ENCODE peak calls at places on chromosome 2, in nine cellular contexts. One of them, this sample, is unnamed.

GRCh38 chr2:118853129-118853640 is 5.7 kb upstream of the EN1 start:
- DNase-seq in IMR-90: no peak
- DNase-seq in A549: no peak
- DNase-seq in fibroblast of pulmonary artery: no peak
- DNase-seq in sigmoid colon: no peak
- DNase-seq in GM12865: no peak
- DNase-seq in WERI-Rb-1: no peak
- DNase-seq in BJ: no peak
- DNase-seq in thoracic aorta: no peak
- DNase-seq in this sample: no peak

GRCh38 chr2:63023444-63023843 is 27.2 kb upstream of the OTX1 start:
- DNase-seq in A549: peak
- DNase-seq in GM12865: peak
- DNase-seq in WERI-Rb-1: peak
- DNase-seq in sigmoid colon: no peak
- DNase-seq in IMR-90: peak
- DNase-seq in thoracic aorta: no peak
- DNase-seq in BJ: no peak
- DNase-seq in fibroblast of pulmonary artery: peak
- DNase-seq in this sample: no peak

GRCh38 chr2:11938196-11938595 is 191.8 kb downstream of the LPIN1 start:
- DNase-seq in BJ: no peak
- DNase-seq in WERI-Rb-1: no peak
- DNase-seq in GM12865: no peak
- DNase-seq in A549: no peak
- DNase-seq in fibroblast of pulmonary artery: peak
- DNase-seq in IMR-90: peak
- DNase-seq in sigmoid colon: peak
- DNase-seq in thoracic aorta: no peak
- DNase-seq in this sample: peak

GRCh38 chr2:53473236-53473635 is 294.4 kb upstream of the CHAC2 start:
- DNase-seq in A549: no peak
- DNase-seq in WERI-Rb-1: peak
- DNase-seq in sigmoid colon: no peak
- DNase-seq in IMR-90: no peak
- DNase-seq in BJ: no peak
- DNase-seq in thoracic aorta: no peak
- DNase-seq in fibroblast of pulmonary artery: peak
- DNase-seq in GM12865: peak
- DNase-seq in this sample: no peak

GRCh38 chr2:147577323-147578014 is 267.4 kb upstream of the ACVR2A start:
- DNase-seq in fibroblast of pulmonary artery: no peak
- DNase-seq in thoracic aorta: no peak
- DNase-seq in sigmoid colon: no peak
- DNase-seq in IMR-90: no peak
- DNase-seq in WERI-Rb-1: no peak
- DNase-seq in GM12865: no peak
- DNase-seq in A549: no peak
- DNase-seq in BJ: no peak
- DNase-seq in this sample: no peak

GRCh38 chr2:38748391-38748790 is 2.8 kb downstream of the SRSF7 start:
- DNase-seq in GM12865: no peak
- DNase-seq in A549: no peak
- DNase-seq in WERI-Rb-1: no peak
- DNase-seq in IMR-90: no peak
- DNase-seq in thoracic aorta: no peak
- DNase-seq in fibroblast of pulmonary artery: no peak
- DNase-seq in sigmoid colon: no peak
- DNase-seq in BJ: no peak
- DNase-seq in this sample: no peak

GRCh38 chr2:172276961-172277360 is 150.4 kb upstream of the ITGA6 start:
- DNase-seq in sigmoid colon: no peak
- DNase-seq in GM12865: no peak
- DNase-seq in thoracic aorta: no peak
- DNase-seq in A549: no peak
- DNase-seq in BJ: no peak
- DNase-seq in fibroblast of pulmonary artery: no peak
- DNase-seq in WERI-Rb-1: no peak
- DNase-seq in IMR-90: no peak
- DNase-seq in this sample: no peak

GRCh38 chr2:46097714-46098480 is 199.3 kb upstream of the EPAS1 start:
- DNase-seq in GM12865: no peak
- DNase-seq in BJ: peak
- DNase-seq in thoracic aorta: peak
- DNase-seq in WERI-Rb-1: no peak
- DNase-seq in sigmoid colon: peak
- DNase-seq in IMR-90: peak
- DNase-seq in A549: peak
- DNase-seq in fibroblast of pulmonary artery: peak
- DNase-seq in this sample: peak

GRCh38 chr2:69436594-69436936 is 670 bp downstream of the NFU1 start:
- DNase-seq in sigmoid colon: no peak
- DNase-seq in thoracic aorta: no peak
- DNase-seq in fibroblast of pulmonary artery: no peak
- DNase-seq in IMR-90: no peak
- DNase-seq in A549: no peak
- DNase-seq in WERI-Rb-1: no peak
- DNase-seq in BJ: no peak
- DNase-seq in GM12865: peak
- DNase-seq in this sample: no peak

GRCh38 chr2:149055751-149056150 is 17.3 kb downstream of the LYPD6B start:
- DNase-seq in IMR-90: no peak
- DNase-seq in A549: no peak
- DNase-seq in sigmoid colon: no peak
- DNase-seq in thoracic aorta: no peak
- DNase-seq in BJ: no peak
- DNase-seq in fibroblast of pulmonary artery: no peak
- DNase-seq in GM12865: no peak
- DNase-seq in WERI-Rb-1: no peak
- DNase-seq in this sample: no peak

GRCh38 chr2:39608212-39608575 is 57.5 kb upstream of the TMEM178A start:
- DNase-seq in fibroblast of pulmonary artery: no peak
- DNase-seq in WERI-Rb-1: no peak
- DNase-seq in sigmoid colon: no peak
- DNase-seq in GM12865: no peak
- DNase-seq in IMR-90: no peak
- DNase-seq in BJ: no peak
- DNase-seq in A549: no peak
- DNase-seq in thoracic aorta: no peak
- DNase-seq in this sample: no peak

GRCh38 chr2:6955523-6956136 is 38.4 kb downstream of the RNF144A start:
- DNase-seq in WERI-Rb-1: no peak
- DNase-seq in thoracic aorta: no peak
- DNase-seq in IMR-90: no peak
- DNase-seq in GM12865: no peak
- DNase-seq in A549: no peak
- DNase-seq in sigmoid colon: no peak
- DNase-seq in fibroblast of pulmonary artery: no peak
- DNase-seq in BJ: no peak
- DNase-seq in this sample: no peak

GRCh38 chr2:144490017-144490416 is 29.9 kb downstream of the ZEB2 start:
- DNase-seq in GM12865: peak
- DNase-seq in thoracic aorta: no peak
- DNase-seq in BJ: no peak
- DNase-seq in A549: no peak
- DNase-seq in WERI-Rb-1: no peak
- DNase-seq in fibroblast of pulmonary artery: no peak
- DNase-seq in sigmoid colon: no peak
- DNase-seq in IMR-90: no peak
- DNase-seq in this sample: no peak
- TF ChIP-seq CTCF in GM12865: no peak
- TF ChIP-seq CTCF in thoracic aorta: no peak
- TF ChIP-seq CTCF in BJ: no peak
- TF ChIP-seq CTCF in A549: no peak
- TF ChIP-seq CTCF in WERI-Rb-1: no peak
- TF ChIP-seq CTCF in fibroblast of pulmonary artery: no peak
- TF ChIP-seq CTCF in sigmoid colon: no peak
- TF ChIP-seq CTCF in IMR-90: no peak
- TF ChIP-seq CTCF in this sample: no peak

GRCh38 chr2:129170570-129170969 is 808.9 kb upstream of the RAB6C start:
- DNase-seq in GM12865: no peak
- DNase-seq in fibroblast of pulmonary artery: no peak
- DNase-seq in BJ: no peak
- DNase-seq in WERI-Rb-1: no peak
- DNase-seq in A549: no peak
- DNase-seq in sigmoid colon: no peak
- DNase-seq in IMR-90: no peak
- DNase-seq in thoracic aorta: no peak
- DNase-seq in this sample: no peak
- H3K4me3 ChIP-seq in GM12865: no peak
- H3K4me3 ChIP-seq in fibroblast of pulmonary artery: no peak
- H3K4me3 ChIP-seq in BJ: no peak
- H3K4me3 ChIP-seq in WERI-Rb-1: no peak
- H3K4me3 ChIP-seq in A549: no peak
- H3K4me3 ChIP-seq in sigmoid colon: no peak
- H3K4me3 ChIP-seq in IMR-90: no peak
- H3K4me3 ChIP-seq in thoracic aorta: no peak
- H3K4me3 ChIP-seq in this sample: no peak

GRCh38 chr2:43368483-43369385 is 142.3 kb upstream of the ZFP36L2 start:
- DNase-seq in sigmoid colon: no peak
- DNase-seq in GM12865: no peak
- DNase-seq in IMR-90: peak
- DNase-seq in WERI-Rb-1: no peak
- DNase-seq in thoracic aorta: no peak
- DNase-seq in A549: no peak
- DNase-seq in BJ: no peak
- DNase-seq in fibroblast of pulmonary artery: peak
- DNase-seq in this sample: no peak
- TF ChIP-seq CTCF in sigmoid colon: no peak
- TF ChIP-seq CTCF in GM12865: no peak
- TF ChIP-seq CTCF in IMR-90: no peak
- TF ChIP-seq CTCF in WERI-Rb-1: no peak
- TF ChIP-seq CTCF in thoracic aorta: no peak
- TF ChIP-seq CTCF in A549: no peak
- TF ChIP-seq CTCF in BJ: no peak
- TF ChIP-seq CTCF in fibroblast of pulmonary artery: no peak
- TF ChIP-seq CTCF in this sample: no peak

GRCh38 chr2:232117413-232117812 is 155.9 kb downstream of the DIS3L2 start:
- DNase-seq in fibroblast of pulmonary artery: no peak
- DNase-seq in GM12865: no peak
- DNase-seq in thoracic aorta: no peak
- DNase-seq in IMR-90: no peak
- DNase-seq in WERI-Rb-1: peak
- DNase-seq in BJ: no peak
- DNase-seq in A549: no peak
- DNase-seq in sigmoid colon: no peak
- DNase-seq in this sample: no peak

GRCh38 chr2:232111551-232111950 is 150.0 kb downstream of the DIS3L2 start:
- DNase-seq in IMR-90: no peak
- DNase-seq in sigmoid colon: no peak
- DNase-seq in WERI-Rb-1: no peak
- DNase-seq in BJ: no peak
- DNase-seq in GM12865: no peak
- DNase-seq in fibroblast of pulmonary artery: no peak
- DNase-seq in thoracic aorta: no peak
- DNase-seq in A549: no peak
- DNase-seq in this sample: no peak

GRCh38 chr2:232120911-232121310 is 159.4 kb downstream of the DIS3L2 start:
- DNase-seq in IMR-90: no peak
- DNase-seq in GM12865: no peak
- DNase-seq in sigmoid colon: no peak
- DNase-seq in fibroblast of pulmonary artery: no peak
- DNase-seq in WERI-Rb-1: no peak
- DNase-seq in A549: no peak
- DNase-seq in thoracic aorta: no peak
- DNase-seq in BJ: no peak
- DNase-seq in this sample: no peak

GRCh38 chr2:232113821-232114220 is 152.3 kb downstream of the DIS3L2 start:
- DNase-seq in WERI-Rb-1: no peak
- DNase-seq in BJ: no peak
- DNase-seq in thoracic aorta: no peak
- DNase-seq in GM12865: no peak
- DNase-seq in sigmoid colon: no peak
- DNase-seq in A549: no peak
- DNase-seq in fibroblast of pulmonary artery: no peak
- DNase-seq in IMR-90: peak
- DNase-seq in this sample: no peak

DNA sequence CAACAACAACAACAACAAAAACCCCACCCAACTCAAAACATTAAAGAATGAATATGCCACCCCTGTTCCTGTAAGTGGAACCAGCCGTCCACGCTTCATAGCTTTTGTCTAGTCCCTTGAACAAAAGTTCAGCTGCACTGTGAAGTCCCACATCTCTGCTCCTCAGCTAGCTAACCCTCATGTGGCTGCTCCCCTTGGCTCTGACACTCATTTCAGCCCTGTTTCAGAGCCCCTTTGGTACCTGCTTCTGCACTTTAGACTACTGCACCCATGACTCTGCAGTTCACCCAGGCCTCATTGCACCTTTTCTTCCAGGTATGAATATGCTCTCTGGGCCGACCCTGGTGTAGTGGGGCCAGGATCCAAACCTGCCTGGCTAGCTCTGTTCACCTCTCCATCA is 155.3 kb downstream of the DIS3L2 start:
- DNase-seq in thoracic aorta: no peak
- DNase-seq in GM12865: no peak
- DNase-seq in A549: no peak
- DNase-seq in BJ: no peak
- DNase-seq in IMR-90: no peak
- DNase-seq in sigmoid colon: no peak
- DNase-seq in WERI-Rb-1: no peak
- DNase-seq in fibroblast of pulmonary artery: no peak
- DNase-seq in this sample: no peak
- H3K4me3 ChIP-seq in thoracic aorta: no peak
- H3K4me3 ChIP-seq in GM12865: no peak
- H3K4me3 ChIP-seq in A549: no peak
- H3K4me3 ChIP-seq in BJ: no peak
- H3K4me3 ChIP-seq in IMR-90: no peak
- H3K4me3 ChIP-seq in sigmoid colon: no peak
- H3K4me3 ChIP-seq in WERI-Rb-1: no peak
- H3K4me3 ChIP-seq in fibroblast of pulmonary artery: no peak
- H3K4me3 ChIP-seq in this sample: no peak

DNA sequence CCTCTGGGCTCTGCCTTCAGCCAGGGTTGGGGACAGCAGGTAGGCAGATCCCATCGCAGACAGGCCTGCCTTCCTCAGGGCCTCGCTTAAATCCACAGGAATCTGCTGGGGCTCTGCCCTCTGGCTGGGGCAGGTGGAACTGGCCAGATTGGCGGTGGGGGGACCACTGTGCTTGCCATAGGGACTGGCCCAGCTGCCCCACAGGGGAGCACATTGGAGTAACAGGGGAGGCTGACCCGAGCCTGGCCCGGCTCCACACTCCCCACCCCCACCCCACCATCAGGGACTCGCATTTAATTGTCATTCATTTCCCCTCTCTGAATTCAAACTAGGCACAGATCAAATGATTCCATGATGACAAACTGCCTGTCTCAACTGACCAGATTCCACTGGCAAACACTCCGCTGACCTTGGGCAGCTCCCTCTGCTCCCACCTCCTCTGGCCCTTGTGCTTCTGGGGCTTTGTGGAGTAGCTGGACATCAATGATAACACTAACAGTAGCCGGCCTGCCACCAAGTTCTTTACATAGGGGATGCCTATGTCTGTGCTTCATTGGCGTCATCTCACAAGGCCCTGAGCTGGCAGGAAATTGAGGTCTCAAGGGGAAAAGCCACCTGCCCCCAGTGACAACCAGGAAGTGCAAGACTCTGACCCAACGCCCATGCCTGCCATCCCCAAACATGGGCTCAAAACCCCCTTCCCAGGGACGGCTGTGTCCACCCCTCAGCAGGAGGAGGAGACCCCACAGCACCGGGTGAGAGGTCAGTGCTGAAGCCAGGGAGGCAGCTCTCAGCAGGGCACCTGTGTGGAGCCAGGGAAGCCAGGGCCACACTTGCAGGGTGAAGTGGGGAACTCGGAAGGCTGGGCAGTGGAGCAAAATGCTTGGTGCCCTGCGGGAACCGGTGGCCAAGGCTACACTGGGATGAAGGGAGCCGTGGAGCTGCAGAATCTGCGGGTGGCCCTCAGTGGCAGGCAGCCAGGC is 2.1 kb upstream of the B3GNT7 start:
- DNase-seq in GM12865: peak
- DNase-seq in A549: no peak
- DNase-seq in thoracic aorta: no peak
- DNase-seq in fibroblast of pulmonary artery: no peak
- DNase-seq in IMR-90: no peak
- DNase-seq in WERI-Rb-1: peak
- DNase-seq in sigmoid colon: no peak
- DNase-seq in BJ: no peak
- DNase-seq in this sample: no peak
- TF ChIP-seq CTCF in GM12865: peak
- TF ChIP-seq CTCF in A549: no peak
- TF ChIP-seq CTCF in thoracic aorta: no peak
- TF ChIP-seq CTCF in fibroblast of pulmonary artery: peak
- TF ChIP-seq CTCF in IMR-90: no peak
- TF ChIP-seq CTCF in WERI-Rb-1: peak
- TF ChIP-seq CTCF in sigmoid colon: no peak
- TF ChIP-seq CTCF in BJ: peak
- TF ChIP-seq CTCF in this sample: peak